ENCODE peak calls at places on chromosomes 5 and 9, in eight cellular contexts. Z, G, F, R, E, B, D and O are unnamed samples.

GRCh38 chr5:411728-412127 is 31.2 kb upstream of the EXOC3 start:
- DNase-seq in F (no peak), B (no peak), G (no peak), D (no peak), E (no peak), R (no peak), Z (no peak), O (no peak)

GRCh38 chr5:87147441-87147840 is 120.2 kb upstream of the RASA1 start:
- DNase-seq in D (no peak), Z (no peak), B (no peak), F (no peak), R (no peak), G (no peak), E (no peak), O (peak; percentile 25)

GRCh38 chr5:148343049-148343413 is 7.7 kb downstream of the SPINK9 start:
- DNase-seq in Z (no peak), R (no peak), E (no peak), G (peak; percentile 2), B (no peak), F (no peak), D (no peak), O (no peak)

GRCh38 chr9:69170231-69170630 is 3.8 kb upstream of the TJP2 start:
- DNase-seq in B (no peak), E (no peak), D (no peak), Z (no peak), G (no peak), F (no peak), R (peak; percentile 41), O (no peak)

GRCh38 chr9:5851445-5851844 is 18.5 kb upstream of the ERMP1 start:
- DNase-seq in E (peak; percentile 27), B (no peak), Z (no peak), G (no peak), D (no peak), R (peak; percentile 32), F (peak; percentile 21), O (peak; percentile 55)

GRCh38 chr9:35306281-35306680 is 144.5 kb downstream of the UNC13B start:
- DNase-seq in Z (no peak), E (no peak), G (no peak), F (no peak), R (no peak), D (no peak), B (no peak), O (peak; percentile 20)

GRCh38 chr9:123372766-123373446 is 16.9 kb downstream of the CRB2 start:
- DNase-seq in R (no peak), Z (no peak), G (no peak), B (no peak), D (no peak), E (no peak), F (no peak), O (no peak)

GRCh38 chr5:173835662-173836061 is 52.5 kb upstream of the CPEB4 start:
- DNase-seq in G (no peak), D (no peak), E (no peak), F (no peak), B (no peak), R (no peak), Z (no peak), O (no peak)

GRCh38 chr9:127356906-127357305 is 40.1 kb upstream of the SLC2A8 start:
- DNase-seq in E (no peak), G (no peak), B (no peak), D (no peak), Z (no peak), R (no peak), F (no peak), O (no peak)

GRCh38 chr5:159208508-159209437 is 580 bp downstream of the RNF145 start:
- DNase-seq in E (no peak), G (peak; percentile 78), B (peak; percentile 19), D (peak; percentile 36), R (peak; percentile 41), Z (peak; percentile 50), F (peak; percentile 14), O (no peak)

GRCh38 chr9:113471566-113471965 is 8.0 kb downstream of the RGS3 start:
- DNase-seq in F (no peak), E (no peak), Z (no peak), G (peak; percentile 53), R (no peak), B (no peak), D (no peak), O (no peak)

GRCh38 chr9:135340143-135340655 is 139.4 kb upstream of the PPP1R26 start:
- DNase-seq in E (no peak), G (peak; percentile 76), R (no peak), D (no peak), F (no peak), B (no peak), Z (no peak), O (no peak)

GRCh38 chr5:132751444-132751843 is 4.2 kb downstream of the CCNI2 start:
- DNase-seq in F (no peak), G (no peak), B (no peak), Z (no peak), R (no peak), E (peak; percentile 29), D (no peak), O (peak; percentile 76)

GRCh38 chr5:125046838-125047237 is 300.4 kb upstream of the ZNF608 start:
- DNase-seq in R (no peak), B (no peak), Z (no peak), E (no peak), D (no peak), F (no peak), G (no peak), O (no peak)

GRCh38 chr5:3364941-3365340 is 230.7 kb upstream of the IRX1 start:
- DNase-seq in G (no peak), E (no peak), F (no peak), D (no peak), R (no peak), Z (no peak), B (peak; percentile 14), O (no peak)

GRCh38 chr9:90296539-90296938 is 346.1 kb downstream of the DIRAS2 start:
- DNase-seq in D (no peak), E (no peak), F (no peak), R (no peak), B (no peak), G (no peak), Z (no peak), O (no peak)

GRCh38 chr5:35598707-35599370 is 18.8 kb upstream of the SPEF2 start:
- DNase-seq in B (peak; percentile 18), R (no peak), E (no peak), G (peak; percentile 77), D (no peak), Z (no peak), F (no peak), O (no peak)

DNA sequence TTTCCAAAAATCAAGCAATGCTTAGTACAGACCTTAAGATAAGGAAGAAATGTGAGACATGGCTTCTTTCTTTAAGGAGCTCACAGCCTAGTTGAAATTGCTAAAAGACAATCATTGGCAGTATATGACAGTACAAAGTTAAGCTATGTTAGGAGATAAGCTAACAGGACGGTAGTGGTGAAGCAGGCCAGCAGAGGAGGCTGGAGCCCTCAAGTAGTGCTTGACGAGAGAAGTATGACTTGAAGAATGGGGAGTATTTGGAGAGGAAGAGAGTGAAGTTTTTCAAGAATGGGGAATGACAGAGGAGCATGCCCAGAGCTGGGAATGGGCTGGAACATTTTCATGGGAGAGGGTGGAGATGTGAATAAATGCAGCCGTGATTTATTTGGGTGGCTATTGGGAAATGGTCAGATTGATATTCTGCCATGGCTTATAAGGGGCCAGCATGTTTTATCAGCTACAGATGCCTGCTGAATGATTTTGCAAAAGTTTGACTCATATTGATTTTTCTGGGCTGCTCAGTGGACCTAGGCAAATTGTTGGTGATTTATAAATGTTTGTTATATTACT is 43.7 kb downstream of the LURAP1L start:
- DNase-seq in D (no peak), G (peak; percentile 5), Z (no peak), R (no peak), B (no peak), E (no peak), F (no peak), O (peak; percentile 26)
- H3K4me3 ChIP-seq in D (no peak overlapping the region), G (no peak overlapping the region), Z (no peak overlapping the region), R (no peak overlapping the region), B (no peak overlapping the region), E (no peak overlapping the region), F (no peak overlapping the region), O (no peak overlapping the region)

GRCh38 chr9:14193338-14193980 is 120.5 kb downstream of the NFIB start:
- DNase-seq in F (no peak), R (peak; percentile 90), Z (no peak), D (no peak), B (no peak), G (no peak), E (no peak), O (no peak)

GRCh38 chr9:14197459-14197858 is 116.5 kb downstream of the NFIB start:
- DNase-seq in Z (no peak), R (no peak), G (no peak), F (no peak), B (no peak), E (no peak), D (no peak), O (no peak)

GRCh38 chr9:14198544-14199510 is 115.1 kb downstream of the NFIB start:
- DNase-seq in F (no peak), R (peak; percentile 62), D (peak; percentile 44), B (no peak), E (no peak), G (peak; percentile 30), Z (peak; percentile 63), O (peak; percentile 63)

GRCh38 chr9:14203366-14204056 is 110.4 kb downstream of the NFIB start:
- DNase-seq in E (no peak), F (no peak), B (no peak), D (peak; percentile 67), G (no peak), Z (peak; percentile 79), R (peak; percentile 88), O (peak; percentile 45)

DNA sequence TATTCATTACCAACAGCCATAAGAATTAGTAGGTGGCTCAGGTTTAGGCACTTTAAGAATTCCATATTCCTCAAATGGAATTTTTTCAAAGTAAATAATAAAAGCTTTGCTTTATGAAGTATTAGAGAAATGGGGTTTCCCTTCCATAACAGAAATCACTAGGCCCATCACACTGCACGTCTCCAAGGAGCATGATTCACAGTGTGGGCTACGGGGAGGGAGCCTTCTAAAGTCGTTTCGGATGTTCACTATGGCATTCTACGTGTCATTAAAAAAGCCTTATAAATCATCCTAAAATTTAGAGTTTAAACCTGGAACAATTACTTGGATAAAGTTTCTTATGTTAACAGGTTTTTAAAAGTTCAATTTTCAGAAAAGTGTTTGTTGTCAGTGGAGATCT is 115.9 kb downstream of the NFIB start:
- DNase-seq in B (no peak), Z (no peak), G (no peak), E (no peak), D (no peak), R (no peak), F (no peak), O (no peak)
- H3K27ac ChIP-seq in B (no peak overlapping the region), Z (no peak overlapping the region), G (no peak overlapping the region), E (no peak overlapping the region), D (peak overlapping the region; percentile 42), R (no peak overlapping the region), F (no peak overlapping the region), O (no peak overlapping the region)

GRCh38 chr5:31496891-31497290 is 35.0 kb downstream of the DROSHA start:
- DNase-seq in R (no peak), F (no peak), G (no peak), E (no peak), D (no peak), B (no peak), Z (no peak), O (no peak)
- H3K4me3 ChIP-seq in R (no peak overlapping the region), F (no peak overlapping the region), G (no peak overlapping the region), E (no peak overlapping the region), D (no peak overlapping the region), B (no peak overlapping the region), Z (no peak overlapping the region), O (no peak overlapping the region)

DNA sequence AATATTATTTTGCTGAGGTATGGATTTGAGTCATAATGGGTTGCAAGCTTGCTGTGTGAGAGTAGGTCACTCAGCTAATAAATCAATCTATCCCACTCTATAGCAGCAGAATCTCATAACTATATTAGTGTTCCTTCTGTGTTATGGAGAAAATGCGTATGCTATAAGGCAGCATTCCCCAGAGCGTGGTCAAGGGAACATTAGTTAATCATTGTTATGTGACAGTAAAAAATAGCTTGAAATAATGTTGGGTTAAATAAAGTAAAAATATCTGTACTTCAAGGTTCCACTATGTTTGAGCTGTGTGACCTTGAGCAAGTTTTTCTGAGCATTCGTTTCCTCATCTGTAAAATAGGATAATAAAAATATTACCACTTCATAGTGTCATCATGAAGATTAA is 7.8 kb downstream of the TRIM32 start:
- DNase-seq in G (no peak), E (no peak), B (no peak), R (no peak), F (no peak), D (no peak), Z (no peak), O (no peak)
- H3K27ac ChIP-seq in G (no peak overlapping the region), E (no peak overlapping the region), B (no peak overlapping the region), R (no peak overlapping the region), F (no peak overlapping the region), D (no peak overlapping the region), Z (no peak overlapping the region), O (no peak overlapping the region)